ENCODE peak calls at places on chromosomes 2 and 18, in seven cellular contexts. O, J, K, D, G, F and Y are unnamed samples.

GRCh38 chr18:27839141-27839540 is 337.8 kb downstream of the CDH2 start:
- DNase-seq in G (no peak), F (no peak), D (peak; percentile 94), J (no peak), K (peak; percentile 44), O (no peak), Y (no peak)

GRCh38 chr2:118046628-118047210 is 32.8 kb upstream of the CCDC93 start:
- DNase-seq in D (no peak), J (peak; percentile 67), K (no peak), G (peak; percentile 34), O (no peak), F (no peak), Y (no peak)

GRCh38 chr2:238139841-238140439 is 1.5 kb downstream of the KLHL30 start:
- DNase-seq in D (no peak), O (no peak), G (no peak), K (no peak), F (no peak), J (no peak), Y (no peak)

GRCh38 chr2:63530880-63531279 is 57.4 kb downstream of the WDPCP start:
- DNase-seq in F (no peak), D (no peak), J (no peak), O (no peak), G (no peak), K (no peak), Y (no peak)

GRCh38 chr2:53475320-53475719 is 292.3 kb upstream of the CHAC2 start:
- DNase-seq in F (no peak), G (no peak), D (peak; percentile 7), J (peak; percentile 37), O (no peak), K (no peak), Y (no peak)

GRCh38 chr2:175156534-175156933 is 11.5 kb downstream of the ATF2 start:
- DNase-seq in D (no peak), G (no peak), J (no peak), K (no peak), O (peak; percentile 47), F (no peak), Y (no peak)

GRCh38 chr2:108912629-108912902 is 76.5 kb downstream of the EDAR start:
- DNase-seq in O (no peak), F (no peak), D (no peak), K (no peak), G (no peak), J (no peak), Y (no peak)

GRCh38 chr18:9130806-9131205 is 5.8 kb upstream of the ANKRD12 start:
- DNase-seq in K (no peak), F (no peak), O (no peak), J (peak; percentile 30), D (peak; percentile 39), G (no peak), Y (no peak)

GRCh38 chr18:74252032-74252380 is 39.8 kb downstream of the CYB5A start:
- DNase-seq in G (no peak), F (no peak), J (peak; percentile 72), K (no peak), D (peak; percentile 29), O (no peak), Y (no peak)

GRCh38 chr2:35462226-35462983 is 893.2 kb upstream of the CRIM1 start:
- DNase-seq in D (peak; percentile 27), K (no peak), F (no peak), O (no peak), G (no peak), J (no peak), Y (no peak)

GRCh38 chr2:235542728-235543125 is 48.9 kb downstream of the AGAP1 start:
- DNase-seq in K (peak; percentile 63), D (no peak), J (no peak), G (no peak), O (peak; percentile 80), F (no peak), Y (no peak)

GRCh38 chr2:110713508-110714362 is 18.6 kb upstream of the ACOXL start:
- DNase-seq in D (no peak), O (no peak), G (no peak), F (no peak), J (no peak), K (peak; percentile 53), Y (no peak)

GRCh38 chr2:73013941-73014340 is 57.6 kb downstream of the SFXN5 start:
- DNase-seq in K (no peak), D (peak; percentile 37), O (no peak), F (no peak), G (no peak), J (peak; percentile 56), Y (no peak)

GRCh38 chr2:158099716-158100115 is 2.0 kb upstream of the UPP2 start:
- DNase-seq in O (no peak), D (no peak), K (no peak), J (peak; percentile 32), G (no peak), F (no peak), Y (no peak)

GRCh38 chr2:112829931-112830330 is 6.6 kb downstream of the IL1B start:
- DNase-seq in K (no peak), O (no peak), J (no peak), G (no peak), F (no peak), D (no peak), Y (no peak)

GRCh38 chr2:107336536-107336935 is 450.6 kb upstream of the ST6GAL2 start:
- DNase-seq in F (no peak), O (no peak), J (peak; percentile 3), G (no peak), D (no peak), K (no peak), Y (no peak)

GRCh38 chr2:128312411-128312810 is 6.3 kb downstream of the HS6ST1 start:
- DNase-seq in K (no peak), O (peak; percentile 11), D (no peak), J (no peak), G (no peak), F (no peak), Y (no peak)

GRCh38 chr18:78993014-78993926 is 13.7 kb downstream of the SALL3 start:
- DNase-seq in D (no peak), F (no peak), K (no peak), O (no peak), J (no peak), G (no peak), Y (no peak)

GRCh38 chr18:78991446-78991845 is 11.8 kb downstream of the SALL3 start:
- DNase-seq in O (no peak), G (no peak), D (no peak), J (no peak), F (no peak), K (no peak), Y (no peak)

GRCh38 chr18:78994000-78994399 is 14.4 kb downstream of the SALL3 start:
- DNase-seq in F (no peak), K (no peak), D (no peak), O (no peak), G (no peak), J (no peak), Y (no peak)

GRCh38 chr18:78994531-78994930 is 14.9 kb downstream of the SALL3 start:
- DNase-seq in F (no peak), G (no peak), D (no peak), J (no peak), O (no peak), K (no peak), Y (no peak)

GRCh38 chr18:78992041-78992735 is 12.6 kb downstream of the SALL3 start:
- DNase-seq in G (no peak), J (no peak), K (no peak), O (no peak), F (no peak), D (no peak), Y (no peak)
- H3K27me3 ChIP-seq in G (peaks cover 4% of the 10 kb centered on the region), J (no peaks in the 10 kb centered on the region), K (no peaks in the 10 kb centered on the region), O (peaks cover 6% of the 10 kb centered on the region), F (peaks cover 20% of the 10 kb centered on the region), D (peaks cover 3% of the 10 kb centered on the region), Y (no peaks in the 10 kb centered on the region)

GRCh38 chr2:233210843-233211600 is 40.5 kb upstream of the ATG16L1 start:
- DNase-seq in F (no peak), K (no peak), G (no peak), D (peak; percentile 88), J (peak; percentile 92), O (peak; percentile 52), Y (no peak)
- H3K27me3 ChIP-seq in F (no peaks in the 10 kb centered on the region), K (no peaks in the 10 kb centered on the region), G (no peaks in the 10 kb centered on the region), D (no peaks in the 10 kb centered on the region), J (peaks cover 18% of the 10 kb centered on the region), O (no peaks in the 10 kb centered on the region), Y (no peaks in the 10 kb centered on the region)

DNA sequence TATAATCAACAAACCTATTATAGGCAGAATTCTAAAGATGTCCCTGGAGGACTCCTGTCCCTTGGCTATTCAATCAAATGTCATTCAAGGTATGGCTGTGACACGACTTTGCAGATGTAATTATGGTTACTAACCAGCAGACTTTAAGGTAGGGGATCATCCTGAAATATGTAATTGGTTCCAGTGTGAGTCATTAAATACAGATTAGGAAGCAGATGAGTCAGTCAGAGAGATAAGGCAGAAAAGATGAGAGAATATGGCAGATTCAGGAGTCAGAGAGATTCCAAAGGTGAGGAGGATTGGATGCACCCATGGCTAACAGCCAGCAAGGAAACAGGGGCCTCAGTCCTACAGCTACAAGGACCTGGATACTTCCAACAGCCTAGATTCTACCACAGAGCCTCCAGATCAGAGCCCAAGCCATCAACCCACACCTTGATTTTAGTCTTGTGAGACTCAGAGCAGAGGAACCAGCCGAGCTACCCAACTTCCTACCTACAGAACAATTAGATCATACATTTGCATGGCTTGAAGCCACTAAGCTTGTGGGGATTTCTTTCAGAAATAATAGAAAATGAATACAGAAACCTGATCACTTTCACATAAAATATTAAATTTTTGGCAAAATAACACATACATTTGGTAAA is 11.2 kb upstream of the PROM2 start:
- DNase-seq in O (no peak), J (no peak), D (no peak), K (no peak), F (no peak), G (no peak), Y (no peak)
- H3K27me3 ChIP-seq in O (no peaks in the 10 kb centered on the region), J (no peaks in the 10 kb centered on the region), D (no peaks in the 10 kb centered on the region), K (no peaks in the 10 kb centered on the region), F (no peaks in the 10 kb centered on the region), G (no peaks in the 10 kb centered on the region), Y (peaks cover 2% of the 10 kb centered on the region)

DNA sequence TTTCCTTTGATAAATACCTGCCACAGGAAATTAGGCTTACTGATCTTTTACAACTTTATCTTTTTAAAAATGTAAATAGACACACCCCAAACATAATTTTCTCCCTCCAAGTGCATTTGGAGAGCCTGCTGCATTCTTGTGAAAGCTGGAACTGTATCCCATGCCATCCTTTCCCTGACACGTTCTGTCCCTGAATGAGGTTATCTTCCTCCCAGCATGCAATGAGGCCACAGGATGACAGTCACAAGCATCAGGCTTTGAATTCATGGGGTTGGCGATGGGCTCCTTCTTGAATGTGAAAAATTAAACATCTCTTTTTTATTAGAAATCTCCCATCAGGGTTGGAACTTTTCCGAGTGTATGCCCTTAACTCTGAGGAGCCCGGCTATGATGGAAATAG is 77.8 kb downstream of the CTAGE1 start:
- DNase-seq in K (no peak), F (no peak), D (no peak), J (no peak), O (no peak), G (no peak), Y (no peak)
- H3K27me3 ChIP-seq in K (no peaks in the 10 kb centered on the region), F (peaks cover 4% of the 10 kb centered on the region), D (no peaks in the 10 kb centered on the region), J (peaks cover 8% of the 10 kb centered on the region), O (no peaks in the 10 kb centered on the region), G (no peaks in the 10 kb centered on the region), Y (no peaks in the 10 kb centered on the region)

DNA sequence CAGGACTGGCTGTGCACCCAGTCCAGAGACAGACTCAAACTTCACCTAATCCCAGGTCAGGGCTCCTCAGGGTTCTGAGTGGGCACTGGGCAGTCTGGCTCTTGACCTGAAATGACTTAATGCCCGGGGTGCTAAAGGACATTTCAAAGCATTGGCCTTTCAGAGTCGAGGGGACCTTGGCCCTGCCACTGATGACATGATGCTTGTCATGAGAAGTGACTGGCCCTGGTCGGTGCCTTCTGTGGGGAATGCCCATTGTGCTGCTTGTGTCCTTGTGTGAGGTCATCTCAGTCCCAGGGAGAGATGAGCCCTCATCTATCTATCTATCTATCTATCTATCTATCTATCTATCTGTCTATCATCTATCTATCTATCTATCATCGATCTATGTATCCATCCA is 81.3 kb downstream of the CTAGE1 start:
- DNase-seq in K (no peak), D (no peak), F (no peak), G (no peak), O (no peak), J (no peak), Y (no peak)
- H3K27me3 ChIP-seq in K (no peaks in the 10 kb centered on the region), D (no peaks in the 10 kb centered on the region), F (no peaks in the 10 kb centered on the region), G (no peaks in the 10 kb centered on the region), O (no peaks in the 10 kb centered on the region), J (peaks cover 11% of the 10 kb centered on the region), Y (no peaks in the 10 kb centered on the region)